ENCODE peak calls at places on chromosome 5, in four cellular contexts. One of them, this sample, is unnamed.

GRCh38 chr5:1801061-1801953 is at the start of gene NDUFS6:
- DNase-seq in CD8-positive, alpha-beta T cell: peak; percentile 80
- DNase-seq in H1: peak; percentile 85
- DNase-seq in GM23248: peak; percentile 75
- DNase-seq in this sample: peak; percentile 80

GRCh38 chr5:10090074-10090473 is 159.6 kb downstream of the ATPSCKMT start:
- DNase-seq in CD8-positive, alpha-beta T cell: no peak
- DNase-seq in H1: no peak
- DNase-seq in GM23248: no peak
- DNase-seq in this sample: no peak

GRCh38 chr5:149405550-149406202 is 26.6 kb upstream of the IL17B start:
- DNase-seq in CD8-positive, alpha-beta T cell: no peak
- DNase-seq in H1: no peak
- DNase-seq in GM23248: peak; percentile 48
- DNase-seq in this sample: no peak

GRCh38 chr5:170632985-170633234 is 129.1 kb downstream of the KCNIP1 start:
- DNase-seq in CD8-positive, alpha-beta T cell: peak; percentile 48
- DNase-seq in H1: peak; percentile 96
- DNase-seq in GM23248: no peak
- DNase-seq in this sample: peak; percentile 65

GRCh38 chr5:167244583-167244982 is 1046.9 kb upstream of the WWC1 start:
- DNase-seq in CD8-positive, alpha-beta T cell: no peak
- DNase-seq in H1: peak; percentile 65
- DNase-seq in GM23248: no peak
- DNase-seq in this sample: no peak

GRCh38 chr5:73096239-73096575 is 24.2 kb upstream of the TMEM171 start:
- DNase-seq in CD8-positive, alpha-beta T cell: no peak
- DNase-seq in H1: no peak
- DNase-seq in GM23248: peak; percentile 23
- DNase-seq in this sample: no peak

GRCh38 chr5:171855798-171856772 is 70.5 kb downstream of the SMIM23 start:
- DNase-seq in CD8-positive, alpha-beta T cell: no peak
- DNase-seq in H1: no peak
- DNase-seq in GM23248: no peak
- DNase-seq in this sample: no peak

GRCh38 chr5:15103864-15104263 is 232.3 kb upstream of the ANKH start:
- DNase-seq in CD8-positive, alpha-beta T cell: no peak
- DNase-seq in H1: no peak
- DNase-seq in GM23248: no peak
- DNase-seq in this sample: no peak

GRCh38 chr5:89849819-89850515 is 559.6 kb downstream of the CETN3 start:
- DNase-seq in CD8-positive, alpha-beta T cell: no peak
- DNase-seq in H1: no peak
- DNase-seq in GM23248: peak; percentile 1
- DNase-seq in this sample: no peak

GRCh38 chr5:7395432-7396168 is at the start of gene ADCY2:
- DNase-seq in CD8-positive, alpha-beta T cell: no peak
- DNase-seq in H1: peak; percentile 77
- DNase-seq in GM23248: no peak
- DNase-seq in this sample: no peak

GRCh38 chr5:1643651-1644392 is 120.1 kb upstream of the LPCAT1 start:
- DNase-seq in CD8-positive, alpha-beta T cell: no peak
- DNase-seq in H1: no peak
- DNase-seq in GM23248: peak; percentile 37
- DNase-seq in this sample: no peak

GRCh38 chr5:153831976-153832375 is 206.7 kb downstream of the FAM114A2 start:
- DNase-seq in CD8-positive, alpha-beta T cell: no peak
- DNase-seq in H1: no peak
- DNase-seq in GM23248: peak; percentile 57
- DNase-seq in this sample: no peak

GRCh38 chr5:72244862-72245371 is 75.1 kb downstream of the MRPS27 start:
- DNase-seq in CD8-positive, alpha-beta T cell: no peak
- DNase-seq in H1: no peak
- DNase-seq in GM23248: peak; percentile 78
- DNase-seq in this sample: peak; percentile 58

GRCh38 chr5:1118231-1118698 is 6.4 kb upstream of the SLC12A7 start:
- DNase-seq in CD8-positive, alpha-beta T cell: no peak
- DNase-seq in H1: no peak
- DNase-seq in GM23248: no peak
- DNase-seq in this sample: peak; percentile 88

GRCh38 chr5:80860934-80861613 is 99.1 kb upstream of the RASGRF2 start:
- DNase-seq in CD8-positive, alpha-beta T cell: no peak
- DNase-seq in H1: no peak
- DNase-seq in GM23248: peak; percentile 21
- DNase-seq in this sample: no peak

GRCh38 chr5:148798786-148799185 is 27.6 kb upstream of the ADRB2 start:
- DNase-seq in CD8-positive, alpha-beta T cell: no peak
- DNase-seq in H1: no peak
- DNase-seq in GM23248: no peak
- DNase-seq in this sample: no peak

GRCh38 chr5:174383196-174384178 is 338.0 kb downstream of the NSG2 start:
- DNase-seq in CD8-positive, alpha-beta T cell: no peak
- DNase-seq in H1: no peak
- DNase-seq in GM23248: no peak
- DNase-seq in this sample: no peak

GRCh38 chr5:143534764-143535159 is 131.3 kb upstream of the NR3C1 start:
- DNase-seq in CD8-positive, alpha-beta T cell: no peak
- DNase-seq in H1: no peak
- DNase-seq in GM23248: no peak
- DNase-seq in this sample: no peak

GRCh38 chr5:140108093-140109049 is 5.5 kb upstream of the PURA start:
- DNase-seq in CD8-positive, alpha-beta T cell: peak; percentile 39
- DNase-seq in H1: peak; percentile 60
- DNase-seq in GM23248: peak; percentile 50
- DNase-seq in this sample: peak; percentile 42

DNA sequence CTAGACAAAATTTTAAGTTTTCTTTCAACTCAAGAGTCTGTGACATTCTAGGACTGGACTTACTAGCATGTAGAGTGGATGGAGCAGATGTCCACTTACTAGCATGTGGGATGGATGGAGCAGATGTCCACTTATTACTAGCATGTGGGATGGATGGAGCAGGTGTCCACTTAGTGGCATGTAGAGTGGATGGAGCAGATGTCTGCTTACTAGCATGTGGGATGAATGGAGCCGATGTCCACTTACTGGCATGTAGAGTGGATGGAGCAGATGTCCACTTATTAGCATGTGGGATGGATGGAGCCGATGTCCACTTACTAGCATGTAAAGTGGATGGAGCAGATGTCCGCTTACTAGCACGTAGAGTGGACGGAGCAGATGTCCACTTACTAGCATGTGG is 2.4 kb downstream of the SLC36A1 start:
- DNase-seq in CD8-positive, alpha-beta T cell: no peak
- DNase-seq in H1: no peak
- DNase-seq in GM23248: no peak
- DNase-seq in this sample: no peak
- H3K4me3 ChIP-seq in CD8-positive, alpha-beta T cell: no peak overlapping the region
- H3K4me3 ChIP-seq in H1: no peak overlapping the region
- H3K4me3 ChIP-seq in GM23248: peak overlapping the region; percentile 81
- H3K4me3 ChIP-seq in this sample: no peak overlapping the region

GRCh38 chr5:61755726-61756125 is 423.7 kb downstream of the ZSWIM6 start:
- DNase-seq in CD8-positive, alpha-beta T cell: no peak
- DNase-seq in H1: no peak
- DNase-seq in GM23248: no peak
- DNase-seq in this sample: no peak

GRCh38 chr5:61754792-61755191 is 422.7 kb downstream of the ZSWIM6 start:
- DNase-seq in CD8-positive, alpha-beta T cell: no peak
- DNase-seq in H1: no peak
- DNase-seq in GM23248: no peak
- DNase-seq in this sample: no peak

GRCh38 chr5:61758711-61759110 is 426.7 kb downstream of the ZSWIM6 start:
- DNase-seq in CD8-positive, alpha-beta T cell: no peak
- DNase-seq in H1: no peak
- DNase-seq in GM23248: no peak
- DNase-seq in this sample: no peak
- H3K4me1 ChIP-seq in CD8-positive, alpha-beta T cell: no peaks in the 10 kb centered on the region
- H3K4me1 ChIP-seq in H1: no peaks in the 10 kb centered on the region
- H3K4me1 ChIP-seq in GM23248: no peaks in the 10 kb centered on the region
- H3K4me1 ChIP-seq in this sample: no peaks in the 10 kb centered on the region

DNA sequence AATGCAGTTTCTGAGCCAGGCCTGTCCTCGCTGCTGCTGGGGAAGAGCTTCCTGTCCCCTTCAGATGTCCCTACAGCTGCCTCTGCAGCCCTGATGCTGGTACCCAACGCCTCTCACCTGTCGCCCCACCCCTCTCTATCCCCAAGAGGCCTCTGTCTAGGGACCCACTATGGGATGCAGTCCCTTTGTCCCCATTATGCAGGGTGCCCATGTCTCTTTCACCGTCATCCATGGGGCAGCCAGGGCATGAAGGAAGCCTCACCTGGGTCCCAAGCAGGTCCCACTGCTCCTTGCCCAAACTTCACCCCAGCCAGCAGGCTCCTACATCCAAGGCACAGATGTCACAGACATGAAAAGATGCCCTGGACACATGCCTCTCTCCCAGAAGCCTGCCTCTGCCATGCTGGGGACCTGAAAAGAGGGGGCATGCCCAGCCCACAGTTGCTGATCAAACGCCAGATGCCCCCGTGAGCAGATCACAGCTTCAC is 81.2 kb downstream of the ADAMTS2 start:
- DNase-seq in CD8-positive, alpha-beta T cell: no peak
- DNase-seq in H1: peak; percentile 32
- DNase-seq in GM23248: no peak
- DNase-seq in this sample: peak; percentile 30
- H3K27ac ChIP-seq in CD8-positive, alpha-beta T cell: no peak overlapping the region
- H3K27ac ChIP-seq in H1: no peak overlapping the region
- H3K27ac ChIP-seq in GM23248: peak overlapping the region; percentile 100
- H3K27ac ChIP-seq in this sample: no peak overlapping the region

GRCh38 chr5:43017438-43017820 is 22.7 kb downstream of the ANXA2R start:
- DNase-seq in CD8-positive, alpha-beta T cell: peak; percentile 57
- DNase-seq in H1: no peak
- DNase-seq in GM23248: peak; percentile 48
- DNase-seq in this sample: peak; percentile 47
- H3K4me3 ChIP-seq in CD8-positive, alpha-beta T cell: peak overlapping the region; percentile 69
- H3K4me3 ChIP-seq in H1: peak overlapping the region; percentile 56
- H3K4me3 ChIP-seq in GM23248: peak overlapping the region; percentile 79
- H3K4me3 ChIP-seq in this sample: no peak overlapping the region

GRCh38 chr5:150506571-150507282 is 1.2 kb upstream of the NDST1 start:
- DNase-seq in CD8-positive, alpha-beta T cell: no peak
- DNase-seq in H1: no peak
- DNase-seq in GM23248: no peak
- DNase-seq in this sample: peak; percentile 22

GRCh38 chr5:150508828-150509227 is 897 bp downstream of the NDST1 start:
- DNase-seq in CD8-positive, alpha-beta T cell: no peak
- DNase-seq in H1: no peak
- DNase-seq in GM23248: no peak
- DNase-seq in this sample: peak; percentile 69

GRCh38 chr5:150509992-150510391 is 2.1 kb downstream of the NDST1 start:
- DNase-seq in CD8-positive, alpha-beta T cell: no peak
- DNase-seq in H1: no peak
- DNase-seq in GM23248: no peak
- DNase-seq in this sample: no peak

GRCh38 chr5:150507283-150508020 is 479 bp upstream of the NDST1 start:
- DNase-seq in CD8-positive, alpha-beta T cell: no peak
- DNase-seq in H1: no peak
- DNase-seq in GM23248: no peak
- DNase-seq in this sample: no peak

DNA sequence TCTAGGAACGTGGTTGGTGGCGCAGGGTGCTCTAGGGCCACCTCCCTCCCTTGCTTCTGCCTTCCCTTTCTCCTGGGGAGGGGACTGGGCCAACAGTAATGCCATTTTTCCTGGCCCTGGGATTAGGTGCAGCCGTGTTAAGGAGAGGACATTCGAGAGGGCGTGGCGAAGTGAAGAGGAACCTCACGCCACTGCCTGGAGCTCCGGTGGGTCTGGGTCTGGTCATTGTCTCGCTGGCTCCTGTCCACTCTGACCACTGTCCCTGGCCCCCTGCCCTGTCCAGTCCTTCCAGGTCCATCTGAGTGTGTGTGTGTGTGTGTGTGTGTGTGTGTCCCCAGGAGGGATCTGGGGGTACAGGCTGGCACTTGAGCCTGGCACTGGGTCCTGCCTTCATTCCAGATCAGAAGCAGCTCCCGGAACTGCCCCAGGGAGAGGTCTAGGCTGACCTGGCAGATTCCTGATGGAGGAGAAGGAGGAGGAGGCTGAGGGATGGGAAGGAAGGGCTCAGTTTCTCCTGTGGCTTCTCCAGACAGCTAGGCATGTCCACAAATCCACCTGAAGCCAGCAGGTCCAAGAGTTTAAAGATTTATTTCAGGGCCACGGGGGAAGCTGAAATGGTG is at the start of gene NDST1:
- DNase-seq in CD8-positive, alpha-beta T cell: no peak
- DNase-seq in H1: no peak
- DNase-seq in GM23248: no peak
- DNase-seq in this sample: no peak
- H3K4me1 ChIP-seq in CD8-positive, alpha-beta T cell: no peaks in the 10 kb centered on the region
- H3K4me1 ChIP-seq in H1: peaks cover 21% of the 10 kb centered on the region
- H3K4me1 ChIP-seq in GM23248: peaks cover 53% of the 10 kb centered on the region
- H3K4me1 ChIP-seq in this sample: peaks cover 74% of the 10 kb centered on the region

DNA sequence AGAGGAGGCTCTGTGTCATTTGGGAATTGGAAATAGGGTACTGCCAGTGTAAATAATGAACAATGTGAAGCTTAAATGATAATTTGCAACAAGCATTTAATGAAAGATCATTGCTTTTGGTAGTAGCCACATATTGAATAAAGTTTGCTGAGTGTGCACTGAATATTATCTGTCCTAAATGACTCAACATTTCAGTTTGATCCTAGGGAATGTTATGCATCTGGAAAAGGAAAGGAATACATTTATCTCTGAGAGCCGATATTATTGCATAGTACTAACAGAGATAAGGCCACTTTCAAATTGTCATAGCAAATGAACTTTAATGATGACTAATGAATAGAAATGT is 8.7 kb upstream of the ELL2 start:
- DNase-seq in CD8-positive, alpha-beta T cell: no peak
- DNase-seq in H1: no peak
- DNase-seq in GM23248: no peak
- DNase-seq in this sample: no peak
- H3K27ac ChIP-seq in CD8-positive, alpha-beta T cell: no peak overlapping the region
- H3K27ac ChIP-seq in H1: no peak overlapping the region
- H3K27ac ChIP-seq in GM23248: no peak overlapping the region
- H3K27ac ChIP-seq in this sample: no peak overlapping the region

DNA sequence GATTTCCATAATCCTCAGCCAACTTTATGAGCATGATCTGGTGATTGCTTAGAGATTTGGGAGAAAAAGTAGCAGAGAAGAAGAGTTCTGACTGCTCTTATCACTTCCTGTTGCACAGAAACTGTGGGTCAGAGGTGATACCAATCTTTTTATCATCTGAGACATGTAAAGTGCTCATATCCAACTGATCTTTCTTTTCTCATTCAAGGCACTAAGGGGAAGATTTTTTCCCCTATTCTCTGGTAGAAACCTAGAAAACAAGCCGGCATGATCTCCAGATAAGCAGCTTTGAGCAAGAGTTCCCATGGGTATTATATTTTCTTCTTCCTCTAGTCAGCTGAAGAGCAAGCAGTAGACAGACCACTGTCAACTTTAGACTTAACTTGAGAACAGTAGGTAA is 29.0 kb upstream of the GPR150 start:
- DNase-seq in CD8-positive, alpha-beta T cell: no peak
- DNase-seq in H1: no peak
- DNase-seq in GM23248: peak; percentile 1
- DNase-seq in this sample: no peak
- H3K4me3 ChIP-seq in CD8-positive, alpha-beta T cell: no peak overlapping the region
- H3K4me3 ChIP-seq in H1: no peak overlapping the region
- H3K4me3 ChIP-seq in GM23248: no peak overlapping the region
- H3K4me3 ChIP-seq in this sample: no peak overlapping the region